ENCODE peak calls at places on chromosome 12, in ten cellular contexts. H is astrocyte of the spinal cord; G is CD4-positive, alpha-beta memory T cell; Y is PC-9; O is fibroblast of pulmonary artery; D is foreskin fibroblast; R is brain microvascular endothelial cell; A is retinal pigment epithelial cell; X is tibial artery; L is GM12878. U is an unnamed sample.

GRCh38 chr12:128857173-128857770 is 4.0 kb downstream of the GLT1D1 start:
- DNase-seq in R (no peak), A (no peak), G (no peak), L (peak; percentile 31), Y (no peak), D (no peak), O (no peak), H (no peak), X (no peak), U (no peak)

GRCh38 chr12:1920971-1921370 is 2.5 kb upstream of the CACNA2D4 start:
- DNase-seq in O (no peak), X (no peak), G (no peak), Y (no peak), D (no peak), A (no peak), L (no peak), R (no peak), H (no peak), U (no peak)

GRCh38 chr12:68420225-68421008 is 88.3 kb upstream of the MDM1 start:
- DNase-seq in A (no peak), D (peak; percentile 50), G (no peak), H (peak; percentile 64), O (peak; percentile 56), L (no peak), Y (no peak), X (no peak), R (peak; percentile 53), U (no peak)

GRCh38 chr12:113647048-113647447 is 175.4 kb upstream of the LHX5 start:
- DNase-seq in Y (peak; percentile 21), L (no peak), H (no peak), X (no peak), D (no peak), A (no peak), G (no peak), O (no peak), R (no peak), U (no peak)

GRCh38 chr12:3190101-3190500 is 112.9 kb downstream of the TSPAN9 start:
- DNase-seq in D (no peak), X (no peak), O (no peak), L (no peak), H (no peak), Y (no peak), G (no peak), R (no peak), A (no peak), U (no peak)

GRCh38 chr12:1947081-1947480 is 28.6 kb upstream of the CACNA2D4 start:
- DNase-seq in X (no peak), D (peak; percentile 28), A (no peak), L (no peak), H (peak; percentile 23), G (no peak), R (peak; percentile 21), Y (no peak), O (peak; percentile 30), U (no peak)

GRCh38 chr12:97745406-97746101 is 282.9 kb downstream of the RMST start:
- DNase-seq in A (no peak), O (no peak), Y (no peak), X (no peak), H (no peak), L (no peak), R (no peak), G (no peak), D (no peak), U (no peak)

GRCh38 chr12:103962493-103962892 is 3.2 kb upstream of the TDG start:
- DNase-seq in L (no peak), R (no peak), D (no peak), X (no peak), Y (no peak), G (no peak), H (no peak), A (no peak), O (no peak), U (no peak)

GRCh38 chr12:121538699-121539061 is 42.1 kb downstream of the KDM2B start:
- DNase-seq in Y (peak; percentile 33), A (no peak), R (no peak), X (no peak), O (no peak), D (no peak), G (no peak), L (no peak), H (no peak), U (no peak)

GRCh38 chr12:106205208-106206069 is 42.4 kb downstream of the CKAP4 start:
- DNase-seq in L (no peak), R (no peak), D (peak; percentile 16), O (no peak), G (no peak), Y (peak; percentile 46), H (no peak), X (no peak), A (no peak), U (no peak)

GRCh38 chr12:89349814-89350213 is 2.5 kb downstream of the DUSP6 start:
- DNase-seq in H (peak; percentile 74), G (no peak), R (peak; percentile 55), D (peak; percentile 74), O (peak; percentile 87), L (no peak), X (peak; percentile 42), A (no peak), Y (peak; percentile 32), U (no peak)

GRCh38 chr12:1518763-1519516 is 75.4 kb downstream of the FBXL14 start:
- DNase-seq in X (no peak), Y (peak; percentile 84), R (peak; percentile 81), H (peak; percentile 91), L (no peak), G (no peak), D (peak; percentile 77), O (peak; percentile 74), A (no peak), U (no peak)

DNA sequence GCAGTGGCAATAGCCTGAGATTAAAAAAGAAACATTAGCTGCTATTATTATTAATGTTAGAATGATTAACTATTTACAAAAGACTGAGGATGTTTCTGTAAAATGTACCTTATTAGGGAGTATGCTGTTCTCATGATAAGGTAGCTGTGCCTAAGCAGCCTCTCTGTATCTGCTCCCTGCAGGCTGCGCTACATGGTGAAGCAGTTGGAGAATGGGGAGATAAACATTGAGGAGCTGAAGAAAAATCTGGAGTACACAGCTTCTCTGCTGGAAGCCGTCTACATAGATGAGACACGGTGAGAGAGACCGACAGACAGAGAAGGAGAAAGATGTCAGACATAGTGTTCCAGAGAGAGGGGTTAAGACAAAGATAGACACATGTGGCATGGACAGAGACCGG is 17.4 kb downstream of the PDE1B start:
- DNase-seq in A (no peak), O (no peak), Y (no peak), G (no peak), D (no peak), H (no peak), L (no peak), X (no peak), R (no peak), U (no peak)
- H3K4me3 ChIP-seq in A (no peak overlapping the region), O (no peak overlapping the region), Y (no peak overlapping the region), G (no peak overlapping the region), D (no peak overlapping the region), H (no peak overlapping the region), L (no peak overlapping the region), X (no peak overlapping the region), R (no peak overlapping the region), U (no peak overlapping the region)

GRCh38 chr12:57248934-57249742 is 1.8 kb downstream of the STAC3 start:
- DNase-seq in H (no peak), G (no peak), O (no peak), D (no peak), X (no peak), A (no peak), R (no peak), Y (no peak), L (no peak), U (no peak)
- H3K4me3 ChIP-seq in H (no peak overlapping the region), G (no peak overlapping the region), O (no peak overlapping the region), D (no peak overlapping the region), X (no peak overlapping the region), A (no peak overlapping the region), R (no peak overlapping the region), Y (no peak overlapping the region), L (peak overlapping the region; percentile 41), U (peak overlapping the region; percentile 7)

DNA sequence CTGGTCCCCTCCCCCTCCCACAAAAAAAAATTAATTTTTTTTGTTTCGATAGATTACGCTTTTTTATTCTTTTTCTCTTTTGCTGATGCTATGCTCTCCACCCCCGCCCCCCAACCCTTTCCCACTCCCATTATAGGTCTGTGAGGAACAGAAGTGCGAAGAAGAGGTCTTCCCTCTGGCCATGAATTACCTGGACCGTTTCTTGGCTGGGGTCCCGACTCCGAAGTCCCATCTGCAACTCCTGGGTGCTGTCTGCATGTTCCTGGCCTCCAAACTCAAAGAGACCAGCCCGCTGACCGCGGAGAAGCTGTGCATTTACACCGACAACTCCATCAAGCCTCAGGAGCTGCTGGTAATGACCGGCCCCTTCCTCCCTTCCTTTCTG is 2.3 kb downstream of the CCND2 start:
- DNase-seq in A (no peak), H (no peak), R (no peak), Y (no peak), G (no peak), L (no peak), X (peak; percentile 50), D (no peak), O (no peak), U (no peak)
- H3K4me3 ChIP-seq in A (peak overlapping the region; percentile 61), H (peak overlapping the region; percentile 47), R (no peak overlapping the region), Y (no peak overlapping the region), G (peak overlapping the region; percentile 96), L (peak overlapping the region; percentile 99), X (peak overlapping the region; percentile 68), D (no peak overlapping the region), O (peak overlapping the region; percentile 76), U (peak overlapping the region; percentile 72)

GRCh38 chr12:120190985-120191480 is 3.5 kb downstream of the GCN1 start:
- DNase-seq in X (no peak), Y (no peak), H (no peak), L (no peak), A (no peak), G (no peak), D (no peak), O (no peak), R (no peak), U (no peak)
- H3K4me3 ChIP-seq in X (no peak overlapping the region), Y (no peak overlapping the region), H (no peak overlapping the region), L (peak overlapping the region; percentile 29), A (no peak overlapping the region), G (no peak overlapping the region), D (no peak overlapping the region), O (no peak overlapping the region), R (no peak overlapping the region), U (no peak overlapping the region)

U was measured in GM12864.